ENCODE peak calls at places on chromosomes 12 and 14, in ten cellular contexts. X, F, N, A, W, D, S, Y, Q and G are unnamed samples.

GRCh38 chr14:89058707-89059106 is 234.3 kb downstream of the TTC8 start:
- DNase-seq in X (no peak), F (no peak), N (no peak), A (no peak), W (no peak), D (no peak), S (no peak), Y (no peak), Q (peak; percentile 2), G (no peak)

GRCh38 chr12:78562358-78563205 is 302.0 kb upstream of the SYT1 start:
- DNase-seq in X (no peak), F (no peak), N (peak; percentile 58), A (no peak), W (no peak), D (no peak), S (no peak), Y (no peak), Q (peak; percentile 58), G (no peak)

GRCh38 chr14:96297000-96297399 is 41.0 kb downstream of the BDKRB1 start:
- DNase-seq in X (no peak), F (no peak), N (peak; percentile 34), A (peak; percentile 32), W (no peak), D (no peak), S (no peak), Y (no peak), Q (peak; percentile 50), G (no peak)

GRCh38 chr14:30621354-30621953 is 665 bp upstream of the SCFD1 start:
- DNase-seq in X (no peak), F (peak; percentile 7), N (peak; percentile 30), A (peak; percentile 4), W (peak; percentile 31), D (no peak), S (no peak), Y (no peak), Q (peak; percentile 39), G (no peak)

GRCh38 chr12:89181271-89181920 is 170.9 kb downstream of the DUSP6 start:
- DNase-seq in X (no peak), F (no peak), N (peak; percentile 87), A (no peak), W (no peak), D (no peak), S (no peak), Y (no peak), Q (peak; percentile 91), G (no peak)

GRCh38 chr12:96401061-96401871 is 1.0 kb upstream of the CDK17 start:
- DNase-seq in X (no peak), F (peak; percentile 4), N (peak; percentile 92), A (peak; percentile 65), W (no peak), D (no peak), S (no peak), Y (no peak), Q (peak; percentile 93), G (no peak)

GRCh38 chr14:104293231-104293841 is 154.9 kb downstream of the KIF26A start:
- DNase-seq in X (no peak), F (no peak), N (no peak), A (no peak), W (no peak), D (no peak), S (peak; percentile 10), Y (no peak), Q (no peak), G (no peak)

GRCh38 chr14:23362200-23362599 is 2.8 kb downstream of the EFS start:
- DNase-seq in X (no peak), F (no peak), N (no peak), A (no peak), W (no peak), D (no peak), S (no peak), Y (no peak), Q (peak; percentile 41), G (no peak)

GRCh38 chr12:94282675-94283074 is 134.3 kb downstream of the PLXNC1 start:
- DNase-seq in X (peak; percentile 62), F (no peak), N (peak; percentile 33), A (no peak), W (peak; percentile 77), D (no peak), S (no peak), Y (no peak), Q (peak; percentile 40), G (no peak)

GRCh38 chr12:16984484-16984883 is 378.5 kb upstream of the LMO3 start:
- DNase-seq in X (no peak), F (no peak), N (no peak), A (no peak), W (no peak), D (no peak), S (no peak), Y (no peak), Q (no peak), G (no peak)

GRCh38 chr12:65739606-65740005 is 84.7 kb upstream of the HMGA2 start:
- DNase-seq in X (no peak), F (no peak), N (no peak), A (no peak), W (no peak), D (no peak), S (no peak), Y (no peak), Q (no peak), G (no peak)

GRCh38 chr12:7431993-7432685 is 11.8 kb downstream of the CD163L1 start:
- DNase-seq in X (no peak), F (no peak), N (no peak), A (no peak), W (no peak), D (no peak), S (no peak), Y (no peak), Q (no peak), G (no peak)

GRCh38 chr12:71195338-71195896 is 37.6 kb upstream of the TSPAN8 start:
- DNase-seq in X (no peak), F (no peak), N (no peak), A (no peak), W (no peak), D (no peak), S (no peak), Y (no peak), Q (no peak), G (no peak)

GRCh38 chr14:31096255-31096654 is 70.1 kb upstream of the STRN3 start:
- DNase-seq in X (no peak), F (no peak), N (peak; percentile 26), A (no peak), W (no peak), D (no peak), S (no peak), Y (no peak), Q (peak; percentile 69), G (no peak)

GRCh38 chr12:45504606-45505005 is 224.9 kb upstream of the ARID2 start:
- DNase-seq in X (no peak), F (no peak), N (no peak), A (no peak), W (no peak), D (no peak), S (no peak), Y (no peak), Q (no peak), G (no peak)

GRCh38 chr14:86915416-86915815 is 1077.6 kb downstream of the GALC start:
- DNase-seq in X (no peak), F (no peak), N (peak; percentile 42), A (no peak), W (no peak), D (no peak), S (no peak), Y (no peak), Q (peak; percentile 32), G (no peak)

GRCh38 chr12:115923851-115924250 is 353.6 kb downstream of the MED13L start:
- DNase-seq in X (no peak), F (no peak), N (no peak), A (no peak), W (no peak), D (no peak), S (no peak), Y (no peak), Q (no peak), G (no peak)

GRCh38 chr14:51738754-51739153 is 87.0 kb downstream of the FRMD6 start:
- DNase-seq in X (no peak), F (peak; percentile 42), N (no peak), A (no peak), W (no peak), D (no peak), S (no peak), Y (no peak), Q (no peak), G (no peak)
- TF ChIP-seq CTCF in X (no peak), F (peak; percentile 20), N (no peak), A (no peak), W (no peak), D (no peak), S (no peak), Y (no peak), Q (no peak), G (no peak)

GRCh38 chr12:19654630-19655384 is 215.5 kb downstream of the AEBP2 start:
- DNase-seq in X (no peak), F (no peak), N (peak; percentile 31), A (no peak), W (no peak), D (no peak), S (no peak), Y (no peak), Q (peak; percentile 59), G (no peak)
- TF ChIP-seq CTCF in X (no peak), F (no peak), N (no peak), A (no peak), W (no peak), D (no peak), S (no peak), Y (no peak), Q (no peak), G (no peak)

GRCh38 chr14:90730367-90730766 is 85.9 kb downstream of the TTC7B start:
- DNase-seq in X (no peak), F (no peak), N (no peak), A (no peak), W (no peak), D (no peak), S (no peak), Y (no peak), Q (no peak), G (no peak)

GRCh38 chr14:90722590-90722989 is 93.6 kb downstream of the TTC7B start:
- DNase-seq in X (no peak), F (no peak), N (no peak), A (no peak), W (no peak), D (no peak), S (no peak), Y (no peak), Q (no peak), G (no peak)

GRCh38 chr14:90728951-90729350 is 87.3 kb downstream of the TTC7B start:
- DNase-seq in X (no peak), F (no peak), N (no peak), A (no peak), W (no peak), D (no peak), S (no peak), Y (no peak), Q (no peak), G (no peak)

GRCh38 chr14:90727082-90727481 is 89.1 kb downstream of the TTC7B start:
- DNase-seq in X (peak; percentile 23), F (no peak), N (no peak), A (no peak), W (no peak), D (no peak), S (no peak), Y (no peak), Q (no peak), G (no peak)

GRCh38 chr14:90726656-90727055 is 89.6 kb downstream of the TTC7B start:
- DNase-seq in X (peak; percentile 59), F (peak; percentile 64), N (peak; percentile 36), A (no peak), W (peak; percentile 37), D (peak; percentile 46), S (peak; percentile 81), Y (peak; percentile 54), Q (peak; percentile 88), G (no peak)
- TF ChIP-seq CTCF in X (no peak), F (peak; percentile 41), N (no peak), A (no peak), W (no peak), D (peak; percentile 30), S (peak; percentile 32), Y (no peak), Q (peak; percentile 68), G (no peak)

GRCh38 chr12:75820848-75821578 is 210.6 kb downstream of the PHLDA1 start:
- DNase-seq in X (no peak), F (no peak), N (peak; percentile 55), A (no peak), W (no peak), D (peak; percentile 56), S (peak; percentile 66), Y (no peak), Q (no peak), G (no peak)
- TF ChIP-seq CTCF in X (no peak), F (no peak), N (no peak), A (no peak), W (no peak), D (peak; percentile 7), S (no peak), Y (no peak), Q (no peak), G (no peak)